ENCODE peak calls at places on chromosomes 6 and 20, in five cellular contexts. D, Z, M, F and I are unnamed samples.

GRCh38 chr6:169974663-169975062 is 223.2 kb downstream of the ERMARD start:
- DNase-seq in F (no peak), D (no peak), Z (no peak), M (no peak), I (no peak)

GRCh38 chr6:89433637-89434499 is 916 bp downstream of the ANKRD6 start:
- DNase-seq in M (peak), Z (no peak), D (no peak), F (peak), I (peak)

GRCh38 chr6:143778926-143779325 is 64.2 kb upstream of the LTV1 start:
- DNase-seq in M (no peak), D (no peak), Z (no peak), F (no peak), I (no peak)

GRCh38 chr6:159654483-159655098 is 38.5 kb downstream of the SOD2 start:
- DNase-seq in D (no peak), F (no peak), M (no peak), Z (peak), I (peak)

GRCh38 chr6:34237722-34238506 is 1.2 kb downstream of the HMGA1 start:
- DNase-seq in Z (peak), M (peak), F (peak), D (peak), I (peak)

GRCh38 chr6:167645383-167645782 is 181.3 kb upstream of the AFDN start:
- DNase-seq in F (no peak), Z (no peak), D (no peak), M (no peak), I (no peak)

GRCh38 chr20:59441860-59442810 is 141.7 kb downstream of the EDN3 start:
- DNase-seq in Z (no peak), F (no peak), M (no peak), D (no peak), I (peak)

GRCh38 chr6:10951675-10952282 is 64.9 kb downstream of the SYCP2L start:
- DNase-seq in F (no peak), D (no peak), Z (peak), M (no peak), I (peak)

GRCh38 chr6:25251426-25251825 is 27.7 kb upstream of the CARMIL1 start:
- DNase-seq in F (no peak), M (no peak), D (no peak), Z (no peak), I (no peak)

GRCh38 chr6:63440057-63440456 is 120.3 kb upstream of the LGSN start:
- DNase-seq in F (no peak), M (no peak), D (no peak), Z (no peak), I (no peak)

GRCh38 chr6:26604797-26605196 is 8.0 kb downstream of the ABT1 start:
- DNase-seq in D (no peak), M (no peak), F (no peak), Z (no peak), I (no peak)

GRCh38 chr20:47795214-47795667 is 10.0 kb upstream of the SULF2 start:
- DNase-seq in D (no peak), Z (peak), M (no peak), F (no peak), I (peak)

GRCh38 chr6:33000053-33000452 is 9.3 kb downstream of the HLA-DOA start:
- DNase-seq in M (peak), F (peak), D (no peak), Z (no peak), I (no peak)

GRCh38 chr6:129646617-129647016 is 63.4 kb downstream of the ARHGAP18 start:
- DNase-seq in Z (peak), F (no peak), M (no peak), D (no peak), I (peak)

GRCh38 chr20:59144179-59144830 is 19.3 kb upstream of the ZNF831 start:
- DNase-seq in D (no peak), Z (no peak), M (no peak), F (peak), I (no peak)

GRCh38 chr6:158027590-158028285 is 46.1 kb downstream of the SYNJ2 start:
- DNase-seq in D (no peak), Z (no peak), F (no peak), M (no peak), I (no peak)

GRCh38 chr6:116450769-116451740 is 10.1 kb upstream of the CALHM6 start:
- DNase-seq in M (no peak), D (no peak), F (no peak), Z (no peak), I (no peak)

GRCh38 chr20:24620937-24621519 is 151.6 kb downstream of the SYNDIG1 start:
- DNase-seq in M (no peak), D (no peak), F (no peak), Z (no peak), I (no peak)

GRCh38 chr20:58538752-58539151 is 23.6 kb upstream of the APCDD1L start:
- DNase-seq in F (peak), Z (no peak), M (no peak), D (no peak), I (no peak)

GRCh38 chr6:151141685-151142084 is 98.1 kb upstream of the AKAP12 start:
- DNase-seq in M (no peak), Z (no peak), D (no peak), F (no peak), I (peak)

GRCh38 chr6:117477988-117478852 is 4.3 kb upstream of the DCBLD1 start:
- DNase-seq in M (peak), Z (no peak), F (no peak), D (no peak), I (no peak)

GRCh38 chr20:19658137-19658536 is 99.9 kb upstream of the RIN2 start:
- DNase-seq in M (no peak), F (no peak), Z (no peak), D (no peak), I (no peak)

GRCh38 chr6:150336299-150336698 is 32.5 kb upstream of the IYD start:
- DNase-seq in F (no peak), Z (no peak), M (no peak), D (no peak), I (peak)

GRCh38 chr6:164142312-164142711 is 727.8 kb downstream of the QKI start:
- DNase-seq in M (no peak), F (no peak), Z (no peak), D (no peak), I (no peak)

GRCh38 chr6:82283771-82284420 is 36.4 kb upstream of the IBTK start:
- DNase-seq in M (no peak), Z (no peak), F (no peak), D (no peak), I (no peak)

GRCh38 chr6:1322725-1323219 is 10.9 kb downstream of the FOXQ1 start:
- DNase-seq in D (no peak), F (no peak), M (no peak), Z (peak), I (peak)

GRCh38 chr20:49951160-49951559 is 15.0 kb downstream of the RNF114 start:
- DNase-seq in Z (peak), F (no peak), M (no peak), D (no peak), I (peak)

GRCh38 chr6:161439093-161439492 is 165.2 kb upstream of the AGPAT4 start:
- DNase-seq in F (no peak), D (no peak), Z (peak), M (peak), I (peak)

GRCh38 chr6:156729248-156729647 is 47.9 kb upstream of the ARID1B start:
- DNase-seq in Z (peak), M (no peak), D (no peak), F (no peak), I (peak)

GRCh38 chr6:162056745-162057144 is 670.8 kb downstream of the PRKN start:
- DNase-seq in Z (peak), M (no peak), D (no peak), F (no peak), I (peak)

GRCh38 chr6:27743787-27744186 is 168.4 kb downstream of the OR2B2 start:
- DNase-seq in F (no peak), M (no peak), D (no peak), Z (no peak), I (no peak)

GRCh38 chr6:122702846-122703245 is 76.7 kb upstream of the FABP7 start:
- DNase-seq in Z (peak), F (no peak), M (no peak), D (no peak), I (peak)

GRCh38 chr6:114287461-114287860 is 55.4 kb downstream of the HS3ST5 start:
- DNase-seq in D (no peak), M (no peak), F (no peak), Z (no peak), I (no peak)

GRCh38 chr6:354631-355280 is 36.8 kb upstream of the IRF4 start:
- DNase-seq in Z (no peak), M (no peak), D (no peak), F (no peak), I (no peak)

GRCh38 chr20:61320617-61321200 is 68.6 kb downstream of the CDH4 start:
- DNase-seq in M (no peak), D (no peak), Z (no peak), F (no peak), I (no peak)

GRCh38 chr6:144215402-144215931 is 65.2 kb downstream of the STX11 start:
- DNase-seq in M (peak), D (no peak), Z (peak), F (peak), I (peak)

GRCh38 chr6:215335-216034 is 76.8 kb upstream of the DUSP22 start:
- DNase-seq in F (peak), Z (no peak), D (no peak), M (peak), I (no peak)